ENCODE peak calls at places on chromosomes 3 and 15, in four cellular contexts. P is HL-60, N is GM12891, F is K562. D is an unnamed sample.

GRCh38 chr15:71530116-71530515 is 280.2 kb upstream of the NR2E3 start:
- DNase-seq in P (no peak), F (no peak), N (no peak), D (no peak)

GRCh38 chr3:128309026-128309425 is 155.7 kb downstream of the EEFSEC start:
- DNase-seq in N (no peak), F (no peak), P (no peak), D (no peak)

GRCh38 chr3:169657351-169658124 is 6.0 kb downstream of the MECOM start:
- DNase-seq in N (no peak), P (no peak), F (no peak), D (no peak)

GRCh38 chr3:152097120-152097519 is 171.6 kb upstream of the MBNL1 start:
- DNase-seq in F (no peak), N (no peak), P (no peak), D (no peak)

GRCh38 chr15:77784361-77785292 is 151.9 kb upstream of the LINGO1 start:
- DNase-seq in P (no peak), F (peak), N (peak), D (no peak)

GRCh38 chr3:50269977-50270413 is 1.0 kb downstream of the SEMA3B start:
- DNase-seq in P (no peak), F (no peak), N (no peak), D (no peak)

GRCh38 chr15:81411969-81412633 is 38.1 kb upstream of the TMC3 start:
- DNase-seq in F (no peak), N (no peak), P (no peak), D (no peak)

GRCh38 chr3:40925228-40925627 is 274.1 kb upstream of the CTNNB1 start:
- DNase-seq in F (no peak), P (no peak), N (no peak), D (no peak)

GRCh38 chr15:71329041-71329440 is 213.8 kb downstream of the THSD4 start:
- DNase-seq in P (no peak), F (no peak), N (no peak), D (no peak)

GRCh38 chr15:49215768-49216739 is 46.0 kb downstream of the GALK2 start:
- DNase-seq in P (no peak), F (no peak), N (peak), D (peak)

GRCh38 chr15:38300395-38300794 is 47.8 kb downstream of the SPRED1 start:
- DNase-seq in F (no peak), P (no peak), N (no peak), D (no peak)

GRCh38 chr3:160921020-160921635 is 165.1 kb downstream of the PPM1L start:
- DNase-seq in N (peak), P (no peak), F (peak), D (no peak)

GRCh38 chr15:78540955-78541743 is 905 bp downstream of the PSMA4 start:
- DNase-seq in P (no peak), N (no peak), F (peak), D (no peak)

GRCh38 chr3:115648559-115648958 is 25.2 kb downstream of the GAP43 start:
- DNase-seq in F (no peak), N (no peak), P (no peak), D (no peak)

GRCh38 chr3:177615015-177615414 is 417.7 kb upstream of the TBL1XR1 start:
- DNase-seq in N (no peak), P (peak), F (peak), D (no peak)

GRCh38 chr3:110391640-110392395 is 679.8 kb upstream of the NECTIN3 start:
- DNase-seq in F (no peak), P (no peak), N (no peak), D (no peak)

GRCh38 chr3:32757618-32758374 is 60.0 kb upstream of the TRIM71 start:
- DNase-seq in N (no peak), F (peak), P (peak), D (no peak)

GRCh38 chr15:83698294-83698693 is 44.4 kb downstream of the ADAMTSL3 start:
- DNase-seq in P (no peak), F (no peak), N (no peak), D (no peak)

GRCh38 chr15:100781061-100781960 is 98.3 kb upstream of the ALDH1A3 start:
- DNase-seq in F (no peak), P (no peak), N (no peak), D (no peak)

GRCh38 chr3:179526989-179527391 is 35.7 kb upstream of the ACTL6A start:
- DNase-seq in F (no peak), N (no peak), P (no peak), D (no peak)

GRCh38 chr15:80141916-80142598 is 10.7 kb upstream of the FAH start:
- DNase-seq in N (no peak), P (no peak), F (no peak), D (no peak)

GRCh38 chr3:39961404-39961693 is 151.9 kb downstream of the MYRIP start:
- DNase-seq in F (no peak), N (no peak), P (no peak), D (no peak)

GRCh38 chr3:177126015-177126773 is 71.1 kb downstream of the TBL1XR1 start:
- DNase-seq in P (no peak), N (no peak), F (no peak), D (no peak)

GRCh38 chr15:49645937-49646336 is 25.1 kb downstream of the DTWD1 start:
- DNase-seq in P (no peak), F (no peak), N (no peak), D (no peak)

GRCh38 chr15:97084650-97085049 is 754.1 kb downstream of the NR2F2 start:
- DNase-seq in N (no peak), P (peak), F (no peak), D (no peak)

GRCh38 chr3:126678691-126679317 is 23.9 kb upstream of the TXNRD3 start:
- DNase-seq in N (peak), P (no peak), F (no peak), D (no peak)

GRCh38 chr15:77025941-77026411 is 31.1 kb downstream of the PSTPIP1 start:
- DNase-seq in F (no peak), P (no peak), N (no peak), D (no peak)

GRCh38 chr15:59371458-59372351 is 966 bp downstream of the MYO1E start:
- DNase-seq in P (no peak), F (no peak), N (peak), D (no peak)
- TF ChIP-seq SPI1 in P (no peak), F (no peak), N (no peak), D (no peak)

DNA sequence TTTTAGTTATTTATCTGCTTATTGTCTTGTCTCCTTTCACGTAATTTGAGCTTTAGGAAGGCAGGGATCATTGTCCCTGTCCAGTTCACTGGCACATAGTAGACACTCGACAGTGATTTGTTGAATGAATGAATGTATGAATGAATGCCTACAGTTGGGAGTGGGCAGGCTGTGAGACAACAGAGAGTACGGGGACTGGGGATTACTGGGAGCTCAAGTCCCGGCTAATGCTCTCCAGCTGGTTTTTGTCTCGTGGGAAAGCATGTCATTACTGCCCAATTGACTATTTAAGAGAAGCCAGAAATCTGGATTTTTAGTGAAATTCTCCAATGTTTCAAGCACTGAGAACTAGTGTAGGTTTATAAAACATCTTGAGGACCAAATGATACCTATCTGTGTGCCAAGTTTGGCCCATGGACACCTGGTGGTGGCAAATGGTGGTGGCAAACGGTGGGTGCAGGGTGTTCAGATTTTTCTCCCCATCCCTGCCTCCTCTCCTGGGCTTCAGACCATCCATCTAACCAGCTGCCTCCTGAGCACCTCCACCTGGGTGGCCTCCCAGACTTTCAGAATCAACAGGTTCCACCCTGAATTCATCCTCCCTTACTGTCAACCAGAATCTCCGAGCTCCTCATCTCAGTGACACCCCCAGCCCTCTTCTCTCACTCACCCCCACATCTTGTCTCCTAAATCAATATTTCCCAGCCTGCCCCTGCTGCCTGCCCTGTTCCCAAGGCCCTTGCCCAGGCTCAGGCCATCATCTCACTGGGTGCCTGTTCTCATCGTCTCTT is 36.2 kb upstream of the TRH start:
- DNase-seq in F (no peak), N (no peak), P (no peak), D (no peak)
- TF ChIP-seq SPI1 in F (no peak), N (no peak), P (no peak), D (no peak)

GRCh38 chr15:63502843-63503738 is 1.3 kb upstream of the USP3 start:
- DNase-seq in N (peak), P (peak), F (peak), D (peak)
- TF ChIP-seq SPI1 in N (peak), P (peak), F (peak), D (peak)

GRCh38 chr15:69757186-69757585 is 304.6 kb downstream of the RPLP1 start:
- DNase-seq in P (no peak), N (no peak), F (no peak), D (no peak)
- TF ChIP-seq SPI1 in P (no peak), N (no peak), F (no peak), D (no peak)

D was measured in GM12878.